ENCODE peak calls at places on chromosomes 13 and 19, in seven cellular contexts. F is colonic mucosa, S is brain microvascular endothelial cell, V is mucosa of descending colon, I is chondrocyte, K is cardiac muscle cell, C is uterus. D is an unnamed sample.

GRCh38 chr19:10891360-10892108 is 20.2 kb downstream of the CARM1 start:
- DNase-seq in F (peak; percentile 86), S (no peak), V (peak; percentile 78), I (no peak), K (peak; percentile 35), C (no peak), D (no peak)

GRCh38 chr13:79079351-79079839 is 326.7 kb downstream of the RBM26 start:
- DNase-seq in F (peak; percentile 17), S (no peak), V (no peak), I (peak; percentile 55), K (no peak), C (no peak), D (no peak)

GRCh38 chr13:74710006-74710405 is 575.8 kb upstream of the KLF12 start:
- DNase-seq in F (no peak), S (no peak), V (no peak), I (no peak), K (peak; percentile 72), C (no peak), D (no peak)

GRCh38 chr13:32659736-32660135 is 73.5 kb downstream of the PDS5B start:
- DNase-seq in F (no peak), S (no peak), V (no peak), I (no peak), K (peak; percentile 15), C (no peak), D (no peak)

GRCh38 chr13:85241045-85241444 is 558.2 kb downstream of the SLITRK6 start:
- DNase-seq in F (no peak), S (peak; percentile 40), V (no peak), I (no peak), K (peak; percentile 48), C (no peak), D (no peak)

GRCh38 chr13:41694902-41695301 is 237.6 kb downstream of the RGCC start:
- DNase-seq in F (peak; percentile 32), S (peak; percentile 95), V (no peak), I (no peak), K (peak; percentile 95), C (peak; percentile 62), D (no peak)

GRCh38 chr19:45376045-45376724 is 5.8 kb upstream of the ERCC2 start:
- DNase-seq in F (no peak), S (peak; percentile 93), V (no peak), I (no peak), K (peak; percentile 99), C (peak; percentile 64), D (no peak)

GRCh38 chr19:44800461-44800860 is 8.4 kb upstream of the BCAM start:
- DNase-seq in F (peak; percentile 85), S (peak; percentile 57), V (peak; percentile 89), I (no peak), K (peak; percentile 83), C (peak; percentile 86), D (peak; percentile 96)

GRCh38 chr13:38980628-38981078 is 10.0 kb downstream of the STOML3 start:
- DNase-seq in F (no peak), S (no peak), V (no peak), I (no peak), K (no peak), C (no peak), D (no peak)

GRCh38 chr19:5903054-5903501 is 512 bp downstream of the NDUFA11 start:
- DNase-seq in F (no peak), S (peak; percentile 28), V (no peak), I (no peak), K (peak; percentile 65), C (no peak), D (no peak)

GRCh38 chr13:110923777-110924638 is 9.1 kb upstream of the ANKRD10 start:
- DNase-seq in F (no peak), S (no peak), V (no peak), I (no peak), K (no peak), C (no peak), D (no peak)

GRCh38 chr13:97212540-97213146 is 9.5 kb upstream of the MBNL2 start:
- DNase-seq in F (peak; percentile 49), S (peak; percentile 60), V (no peak), I (no peak), K (peak; percentile 62), C (no peak), D (no peak)

GRCh38 chr19:38266981-38267597 is 2.7 kb downstream of the SPINT2 start:
- DNase-seq in F (peak; percentile 70), S (peak; percentile 47), V (peak; percentile 57), I (no peak), K (peak; percentile 55), C (no peak), D (no peak)

GRCh38 chr13:93670858-93671257 is 444.3 kb downstream of the GPC6 start:
- DNase-seq in F (no peak), S (no peak), V (no peak), I (no peak), K (no peak), C (no peak), D (no peak)

GRCh38 chr13:80584306-80584705 is 243.4 kb upstream of the SPRY2 start:
- DNase-seq in F (no peak), S (no peak), V (no peak), I (no peak), K (no peak), C (no peak), D (no peak)

GRCh38 chr13:90091611-90092010 is 1255.9 kb upstream of the MIR17HG start:
- DNase-seq in F (no peak), S (no peak), V (no peak), I (no peak), K (no peak), C (no peak), D (no peak)

GRCh38 chr13:84641491-84641890 is 759.2 kb upstream of the SLITRK1 start:
- DNase-seq in F (no peak), S (peak; percentile 21), V (no peak), I (no peak), K (no peak), C (no peak), D (no peak)

GRCh38 chr19:42176649-42176989 is 40.9 kb downstream of the DEDD2 start:
- DNase-seq in F (no peak), S (no peak), V (no peak), I (no peak), K (no peak), C (no peak), D (no peak)

GRCh38 chr13:76812206-76812882 is 73.9 kb downstream of the KCTD12 start:
- DNase-seq in F (no peak), S (no peak), V (no peak), I (no peak), K (peak; percentile 32), C (peak; percentile 35), D (peak; percentile 28)

GRCh38 chr13:73602295-73602694 is 531.9 kb downstream of the KLF12 start:
- DNase-seq in F (no peak), S (peak; percentile 2), V (no peak), I (no peak), K (peak; percentile 30), C (no peak), D (no peak)

GRCh38 chr13:97298816-97299215 is 76.7 kb downstream of the MBNL2 start:
- DNase-seq in F (no peak), S (no peak), V (no peak), I (no peak), K (no peak), C (no peak), D (no peak)

GRCh38 chr19:13839938-13840750 is 36.8 kb upstream of the NANOS3 start:
- DNase-seq in F (peak; percentile 91), S (no peak), V (peak; percentile 92), I (peak; percentile 95), K (peak; percentile 40), C (no peak), D (no peak)

DNA sequence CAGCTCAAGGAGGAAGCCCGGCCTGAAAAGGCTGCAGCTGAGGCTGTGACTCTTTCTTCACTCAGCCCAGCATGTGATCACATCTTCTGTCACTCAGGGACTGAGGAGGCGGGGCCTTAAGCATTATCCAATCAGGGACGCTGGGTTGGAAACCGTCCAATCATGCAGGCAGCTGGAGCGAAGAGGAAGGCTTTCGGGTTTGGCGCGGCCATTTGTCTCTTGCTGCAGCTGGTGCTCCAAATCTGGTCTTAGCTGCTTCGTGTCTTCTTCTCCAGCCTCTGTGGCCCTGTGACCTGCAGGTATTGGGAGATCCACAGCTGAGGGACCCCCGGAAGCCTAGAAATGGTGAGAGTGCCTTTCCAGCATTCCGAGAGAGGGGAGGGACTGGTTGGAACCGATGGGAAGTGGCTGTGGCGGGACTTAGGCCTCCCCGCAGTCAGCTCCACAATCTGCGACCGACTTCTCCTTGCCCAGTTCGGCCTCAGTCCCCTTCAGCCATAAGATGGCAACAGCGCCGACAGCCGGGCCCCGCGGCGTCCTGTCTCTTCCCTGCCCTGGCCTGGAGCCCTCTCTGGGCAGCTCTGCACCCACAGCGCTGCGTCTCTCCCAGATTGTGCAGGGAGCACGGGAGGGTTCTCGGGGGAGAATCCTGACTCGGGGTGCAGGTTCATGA is at the start of gene ZNF90:
- DNase-seq in F (peak; percentile 96), S (peak; percentile 95), V (peak; percentile 86), I (peak; percentile 95), K (peak; percentile 99), C (peak; percentile 96), D (peak; percentile 91)
- TF ChIP-seq CTCF in F (no peak), S (peak; percentile 18), V (no peak), I (peak; percentile 57), K (no peak), C (no peak), D (no peak)

DNA sequence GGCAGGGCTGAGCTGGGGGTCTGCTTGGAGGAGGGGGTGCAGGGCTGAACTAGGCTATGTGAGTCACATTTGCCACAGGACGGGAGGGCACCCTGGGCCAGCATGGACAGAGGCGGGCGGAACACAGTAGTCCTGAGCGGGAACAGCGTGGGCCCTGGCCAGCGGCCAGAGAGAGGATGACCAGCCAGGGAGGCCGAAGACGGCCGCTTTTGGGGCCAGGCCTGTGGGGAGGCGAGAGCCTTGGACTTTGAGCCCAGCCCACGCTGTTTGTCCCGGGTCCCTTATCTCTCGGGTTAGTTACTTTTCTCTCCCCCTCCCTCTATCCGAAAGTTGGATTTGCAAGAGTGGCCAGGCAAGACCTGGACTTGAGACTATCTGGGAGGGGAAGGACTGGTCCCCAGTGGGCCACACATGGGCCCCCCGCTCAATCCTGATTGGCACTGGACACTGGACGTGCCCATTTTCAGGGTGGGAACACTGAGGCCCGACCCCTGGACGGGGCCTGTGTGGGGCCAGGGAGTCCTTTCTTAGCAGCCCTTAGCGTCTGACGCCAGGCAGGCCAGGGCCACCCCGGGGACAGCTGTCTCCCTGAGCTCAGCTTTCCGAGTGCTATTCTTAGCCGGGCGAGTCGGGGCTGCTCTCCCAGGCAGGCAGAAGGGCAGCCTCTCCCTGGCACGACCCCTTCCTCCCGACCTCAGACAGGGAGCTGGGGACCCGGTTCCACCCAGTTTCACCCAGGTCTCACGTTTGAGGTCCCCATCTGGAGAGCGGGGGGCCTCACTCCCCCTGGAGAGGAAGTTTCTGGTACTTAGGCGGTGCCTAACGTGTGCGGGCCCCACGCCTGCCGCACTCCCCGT is 833 bp downstream of the GAMT start:
- DNase-seq in F (no peak), S (no peak), V (no peak), I (no peak), K (peak; percentile 22), C (no peak), D (peak; percentile 51)
- TF ChIP-seq CTCF in F (no peak), S (no peak), V (no peak), I (no peak), K (no peak), C (no peak), D (no peak)

GRCh38 chr13:35468195-35468594 is 8.3 kb downstream of the MAB21L1 start:
- DNase-seq in F (no peak), S (no peak), V (no peak), I (no peak), K (no peak), C (no peak), D (no peak)
- TF ChIP-seq CTCF in F (no peak), S (no peak), V (no peak), I (no peak), K (no peak), C (no peak), D (no peak)

GRCh38 chr13:101258071-101258470 is 158.2 kb downstream of the NALCN start:
- DNase-seq in F (no peak), S (peak; percentile 98), V (no peak), I (no peak), K (peak; percentile 11), C (no peak), D (peak; percentile 51)
- TF ChIP-seq CTCF in F (no peak), S (peak; percentile 37), V (no peak), I (no peak), K (no peak), C (no peak), D (no peak)

D was measured in glutamatergic neuron.